ENCODE peak calls at places on chromosomes 13 and 19, in six cellular contexts. L is HT-29; H is fibroblast of mammary gland; Z is stimulated activated CD4-positive, alpha-beta T cell treated with anti-CD3 and anti-CD28 coated beads, Interleukin-4, amount 100 ng/mL, for 48 hours; J is RWPE1; M is KG1. P is an unnamed sample.

GRCh38 chr19:16820056-16820455 is 9.1 kb upstream of the SIN3B start:
- DNase-seq in L (no peak), H (no peak), Z (no peak), J (no peak), M (no peak), P (no peak)

GRCh38 chr19:32174386-32175113 is 170.9 kb upstream of the ZNF507 start:
- DNase-seq in L (no peak), H (no peak), Z (no peak), J (no peak), M (no peak), P (no peak)

GRCh38 chr13:26476111-26476743 is 81.3 kb upstream of the WASF3 start:
- DNase-seq in L (no peak), H (peak), Z (no peak), J (no peak), M (no peak), P (no peak)

GRCh38 chr13:49453465-49453864 is 9.4 kb downstream of the SETDB2 start:
- DNase-seq in L (no peak), H (no peak), Z (no peak), J (no peak), M (no peak), P (no peak)

GRCh38 chr13:72634859-72635258 is 92.6 kb downstream of the MZT1 start:
- DNase-seq in L (no peak), H (no peak), Z (no peak), J (no peak), M (no peak), P (no peak)

GRCh38 chr13:110405597-110406450 is 98.7 kb downstream of the COL4A2 start:
- DNase-seq in L (no peak), H (peak), Z (no peak), J (no peak), M (no peak), P (no peak)

GRCh38 chr13:111575719-111576118 is 255.3 kb downstream of the TEX29 start:
- DNase-seq in L (no peak), H (no peak), Z (no peak), J (no peak), M (no peak), P (no peak)

GRCh38 chr19:535017-535835 is 3.7 kb downstream of the CDC34 start:
- DNase-seq in L (no peak), H (peak), Z (no peak), J (no peak), M (no peak), P (no peak)

GRCh38 chr19:5826531-5827341 is 12.8 kb downstream of the FUT6 start:
- DNase-seq in L (peak), H (peak), Z (no peak), J (peak), M (no peak), P (no peak)

GRCh38 chr13:49435992-49436391 is 7.9 kb downstream of the CAB39L start:
- DNase-seq in L (no peak), H (peak), Z (no peak), J (no peak), M (no peak), P (no peak)

GRCh38 chr19:43599635-43600295 is 3.4 kb downstream of the ZNF576 start:
- DNase-seq in L (no peak), H (no peak), Z (no peak), J (no peak), M (no peak), P (no peak)

GRCh38 chr13:80448725-80449124 is 107.8 kb upstream of the SPRY2 start:
- DNase-seq in L (no peak), H (no peak), Z (no peak), J (no peak), M (no peak), P (no peak)

GRCh38 chr13:41916173-41916954 is 44.5 kb downstream of the VWA8 start:
- DNase-seq in L (no peak), H (peak), Z (no peak), J (peak), M (peak), P (peak)

GRCh38 chr19:40274585-40275544 is 10.3 kb downstream of the AKT2 start:
- DNase-seq in L (no peak), H (no peak), Z (no peak), J (no peak), M (no peak), P (no peak)

GRCh38 chr19:14383898-14384669 is 2.8 kb downstream of the ADGRE5 start:
- DNase-seq in L (no peak), H (peak), Z (no peak), J (peak), M (no peak), P (peak)

GRCh38 chr19:14022469-14022868 is 5.5 kb upstream of the RLN3 start:
- DNase-seq in L (no peak), H (no peak), Z (no peak), J (no peak), M (no peak), P (no peak)

GRCh38 chr13:37127706-37128241 is 22.3 kb upstream of the CSNK1A1L start:
- DNase-seq in L (no peak), H (peak), Z (no peak), J (no peak), M (no peak), P (no peak)

GRCh38 chr19:44909775-44910174 is 4.2 kb downstream of the APOE start:
- DNase-seq in L (no peak), H (no peak), Z (no peak), J (no peak), M (no peak), P (no peak)

GRCh38 chr19:18399008-18399407 is 1.6 kb upstream of the LRRC25 start:
- DNase-seq in L (no peak), H (peak), Z (no peak), J (no peak), M (no peak), P (no peak)

GRCh38 chr13:43368003-43368402 is 344.6 kb downstream of the DNAJC15 start:
- DNase-seq in L (no peak), H (peak), Z (no peak), J (no peak), M (no peak), P (no peak)